ENCODE peak calls at places on chromosome X, in nine cellular contexts. One of them, this sample, is unnamed.
A peak's percentile ranks its signal among the peaks of the same experiment; 100 is the strongest.

GRCh38 chrX:131213400-131213799 is 75.7 kb downstream of the IGSF1 start:
- DNase-seq in H1: no peak
- DNase-seq in osteoblast: no peak
- DNase-seq in hepatocyte: no peak
- DNase-seq in spleen: no peak
- DNase-seq in fibroblast of villous mesenchyme: no peak
- DNase-seq in testis: no peak
- DNase-seq in H9: peak; percentile 28
- DNase-seq in GM10248: no peak
- DNase-seq in this sample: no peak

GRCh38 chrX:29872831-29873230 is 342.5 kb upstream of the MAGEB2 start:
- DNase-seq in H1: no peak
- DNase-seq in osteoblast: no peak
- DNase-seq in hepatocyte: no peak
- DNase-seq in spleen: no peak
- DNase-seq in fibroblast of villous mesenchyme: no peak
- DNase-seq in testis: no peak
- DNase-seq in H9: no peak
- DNase-seq in GM10248: no peak
- DNase-seq in this sample: no peak

GRCh38 chrX:24493740-24494543 is 28.9 kb downstream of the PDK3 start:
- DNase-seq in H1: no peak
- DNase-seq in osteoblast: no peak
- DNase-seq in hepatocyte: peak; percentile 36
- DNase-seq in spleen: no peak
- DNase-seq in fibroblast of villous mesenchyme: no peak
- DNase-seq in testis: no peak
- DNase-seq in H9: peak; percentile 70
- DNase-seq in GM10248: no peak
- DNase-seq in this sample: no peak

GRCh38 chrX:49186125-49187027 is at the start of gene PRICKLE3:
- DNase-seq in H1: peak; percentile 84
- DNase-seq in osteoblast: no peak
- DNase-seq in hepatocyte: peak; percentile 84
- DNase-seq in spleen: peak; percentile 96
- DNase-seq in fibroblast of villous mesenchyme: peak; percentile 70
- DNase-seq in testis: peak; percentile 82
- DNase-seq in H9: peak; percentile 84
- DNase-seq in GM10248: peak; percentile 82
- DNase-seq in this sample: peak; percentile 72

GRCh38 chrX:2145672-2146412 is 354.9 kb downstream of the DHRSX start:
- DNase-seq in H1: no peak
- DNase-seq in osteoblast: no peak
- DNase-seq in hepatocyte: no peak
- DNase-seq in spleen: no peak
- DNase-seq in fibroblast of villous mesenchyme: no peak
- DNase-seq in testis: no peak
- DNase-seq in H9: no peak
- DNase-seq in GM10248: no peak
- DNase-seq in this sample: no peak

GRCh38 chrX:85223359-85223758 is 20.2 kb downstream of the SATL1 start:
- DNase-seq in H1: no peak
- DNase-seq in osteoblast: no peak
- DNase-seq in hepatocyte: no peak
- DNase-seq in spleen: no peak
- DNase-seq in fibroblast of villous mesenchyme: no peak
- DNase-seq in testis: no peak
- DNase-seq in H9: no peak
- DNase-seq in GM10248: no peak
- DNase-seq in this sample: no peak

GRCh38 chrX:111101580-111101979 is 5.6 kb downstream of the PAK3 start:
- DNase-seq in H1: no peak
- DNase-seq in osteoblast: no peak
- DNase-seq in hepatocyte: no peak
- DNase-seq in spleen: no peak
- DNase-seq in fibroblast of villous mesenchyme: no peak
- DNase-seq in testis: no peak
- DNase-seq in H9: no peak
- DNase-seq in GM10248: no peak
- DNase-seq in this sample: no peak

GRCh38 chrX:118632862-118633261 is 94.5 kb upstream of the IL13RA1 start:
- DNase-seq in H1: no peak
- DNase-seq in osteoblast: no peak
- DNase-seq in hepatocyte: no peak
- DNase-seq in spleen: no peak
- DNase-seq in fibroblast of villous mesenchyme: no peak
- DNase-seq in testis: no peak
- DNase-seq in H9: no peak
- DNase-seq in GM10248: peak; percentile 35
- DNase-seq in this sample: no peak

GRCh38 chrX:7586126-7586525 is 256.8 kb upstream of the VCX start:
- DNase-seq in H1: no peak
- DNase-seq in osteoblast: peak; percentile 43
- DNase-seq in hepatocyte: peak; percentile 27
- DNase-seq in spleen: no peak
- DNase-seq in fibroblast of villous mesenchyme: peak; percentile 35
- DNase-seq in testis: no peak
- DNase-seq in H9: no peak
- DNase-seq in GM10248: peak; percentile 17
- DNase-seq in this sample: no peak

GRCh38 chrX:42996861-42997260 is 218.9 kb upstream of the PPP1R2C start:
- DNase-seq in H1: no peak
- DNase-seq in osteoblast: no peak
- DNase-seq in hepatocyte: no peak
- DNase-seq in spleen: no peak
- DNase-seq in fibroblast of villous mesenchyme: no peak
- DNase-seq in testis: no peak
- DNase-seq in H9: no peak
- DNase-seq in GM10248: no peak
- DNase-seq in this sample: no peak

GRCh38 chrX:31499120-31499519 is 427.3 kb upstream of the FTHL17 start:
- DNase-seq in H1: no peak
- DNase-seq in osteoblast: no peak
- DNase-seq in hepatocyte: no peak
- DNase-seq in spleen: no peak
- DNase-seq in fibroblast of villous mesenchyme: peak; percentile 39
- DNase-seq in testis: no peak
- DNase-seq in H9: no peak
- DNase-seq in GM10248: no peak
- DNase-seq in this sample: no peak

GRCh38 chrX:154815274-154815818 is 10.1 kb upstream of the MPP1 start:
- DNase-seq in H1: no peak
- DNase-seq in osteoblast: peak; percentile 71
- DNase-seq in hepatocyte: no peak
- DNase-seq in spleen: no peak
- DNase-seq in fibroblast of villous mesenchyme: peak; percentile 66
- DNase-seq in testis: no peak
- DNase-seq in H9: no peak
- DNase-seq in GM10248: no peak
- DNase-seq in this sample: no peak

GRCh38 chrX:18873189-18873791 is 110.6 kb downstream of the PHKA2 start:
- DNase-seq in H1: no peak
- DNase-seq in osteoblast: peak; percentile 92
- DNase-seq in hepatocyte: no peak
- DNase-seq in spleen: peak; percentile 68
- DNase-seq in fibroblast of villous mesenchyme: peak; percentile 45
- DNase-seq in testis: no peak
- DNase-seq in H9: no peak
- DNase-seq in GM10248: no peak
- DNase-seq in this sample: no peak

GRCh38 chrX:1265061-1265460 is 3.6 kb upstream of the CSF2RA start:
- DNase-seq in H1: no peak
- DNase-seq in osteoblast: no peak
- DNase-seq in hepatocyte: no peak
- DNase-seq in spleen: peak; percentile 12
- DNase-seq in fibroblast of villous mesenchyme: no peak
- DNase-seq in testis: no peak
- DNase-seq in H9: no peak
- DNase-seq in GM10248: no peak
- DNase-seq in this sample: no peak

GRCh38 chrX:115592997-115593734 is 32.2 kb downstream of the PLS3 start:
- DNase-seq in H1: no peak
- DNase-seq in osteoblast: no peak
- DNase-seq in hepatocyte: peak; percentile 24
- DNase-seq in spleen: no peak
- DNase-seq in fibroblast of villous mesenchyme: no peak
- DNase-seq in testis: peak; percentile 52
- DNase-seq in H9: no peak
- DNase-seq in GM10248: no peak
- DNase-seq in this sample: no peak

GRCh38 chrX:54043084-54043483 is 1.2 kb downstream of the PHF8 start:
- DNase-seq in H1: no peak
- DNase-seq in osteoblast: no peak
- DNase-seq in hepatocyte: no peak
- DNase-seq in spleen: no peak
- DNase-seq in fibroblast of villous mesenchyme: no peak
- DNase-seq in testis: no peak
- DNase-seq in H9: no peak
- DNase-seq in GM10248: peak; percentile 10
- DNase-seq in this sample: no peak

GRCh38 chrX:28659269-28659668 is 72.0 kb downstream of the IL1RAPL1 start:
- DNase-seq in H1: peak; percentile 58
- DNase-seq in osteoblast: no peak
- DNase-seq in hepatocyte: no peak
- DNase-seq in spleen: no peak
- DNase-seq in fibroblast of villous mesenchyme: no peak
- DNase-seq in testis: peak; percentile 28
- DNase-seq in H9: peak; percentile 39
- DNase-seq in GM10248: no peak
- DNase-seq in this sample: no peak
- TF ChIP-seq CTCF in H1: peak; percentile 39
- TF ChIP-seq CTCF in osteoblast: no peak
- TF ChIP-seq CTCF in hepatocyte: peak; percentile 5
- TF ChIP-seq CTCF in spleen: no peak
- TF ChIP-seq CTCF in fibroblast of villous mesenchyme: no peak
- TF ChIP-seq CTCF in testis: peak; percentile 11
- TF ChIP-seq CTCF in H9: peak; percentile 79
- TF ChIP-seq CTCF in GM10248: no peak
- TF ChIP-seq CTCF in this sample: peak; percentile 32

DNA sequence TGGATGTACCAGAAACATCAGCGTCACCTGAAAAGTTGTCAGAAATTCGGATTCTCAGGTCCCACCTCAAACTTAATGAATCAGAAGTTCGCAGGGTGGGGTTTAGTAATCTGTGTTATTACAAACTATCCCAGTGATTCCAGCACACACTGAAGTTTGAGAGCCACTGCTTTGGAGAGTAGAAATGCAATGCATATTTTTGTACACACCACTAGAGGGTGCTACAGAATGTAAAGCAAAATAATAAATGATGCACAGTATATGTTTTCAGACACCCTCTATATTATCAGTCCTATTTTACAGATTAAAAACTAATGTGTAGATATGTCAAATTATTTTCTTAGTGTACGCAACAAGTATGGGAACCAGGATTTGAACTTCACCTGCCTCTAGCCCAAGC is 2.5 kb upstream of the MORF4L2 start:
- DNase-seq in H1: no peak
- DNase-seq in osteoblast: no peak
- DNase-seq in hepatocyte: peak; percentile 78
- DNase-seq in spleen: no peak
- DNase-seq in fibroblast of villous mesenchyme: peak; percentile 33
- DNase-seq in testis: no peak
- DNase-seq in H9: no peak
- DNase-seq in GM10248: peak; percentile 24
- DNase-seq in this sample: no peak
- TF ChIP-seq CTCF in H1: peak; percentile 26
- TF ChIP-seq CTCF in osteoblast: peak; percentile 70
- TF ChIP-seq CTCF in hepatocyte: peak; percentile 78
- TF ChIP-seq CTCF in spleen: peak; percentile 69
- TF ChIP-seq CTCF in fibroblast of villous mesenchyme: peak; percentile 57
- TF ChIP-seq CTCF in testis: peak; percentile 59
- TF ChIP-seq CTCF in H9: peak; percentile 83
- TF ChIP-seq CTCF in GM10248: peak; percentile 54
- TF ChIP-seq CTCF in this sample: peak; percentile 53

DNA sequence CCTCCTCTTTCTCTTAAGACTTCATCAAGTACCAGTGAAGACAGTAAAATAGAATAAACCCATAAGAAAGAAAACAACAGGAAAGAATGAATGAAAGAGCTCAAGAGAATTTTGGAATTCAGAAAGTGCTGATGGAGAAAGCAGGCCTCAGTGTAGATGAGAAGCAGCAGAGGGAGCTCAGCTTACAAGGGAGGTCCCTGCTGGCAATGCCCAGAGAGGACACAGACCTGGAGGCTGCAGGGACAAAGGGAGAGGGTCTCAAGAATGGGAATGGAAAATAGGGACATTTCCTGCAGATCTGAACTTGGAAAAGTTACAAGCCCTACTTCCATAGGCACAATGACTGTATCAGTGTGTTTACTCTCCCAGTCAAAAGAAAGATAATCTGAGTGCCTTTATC is 64.5 kb upstream of the MAGEA10 start:
- DNase-seq in H1: no peak
- DNase-seq in osteoblast: no peak
- DNase-seq in hepatocyte: no peak
- DNase-seq in spleen: no peak
- DNase-seq in fibroblast of villous mesenchyme: no peak
- DNase-seq in testis: no peak
- DNase-seq in H9: no peak
- DNase-seq in GM10248: no peak
- DNase-seq in this sample: no peak
- TF ChIP-seq CTCF in H1: peak; percentile 12
- TF ChIP-seq CTCF in osteoblast: no peak
- TF ChIP-seq CTCF in hepatocyte: no peak
- TF ChIP-seq CTCF in spleen: no peak
- TF ChIP-seq CTCF in fibroblast of villous mesenchyme: no peak
- TF ChIP-seq CTCF in testis: no peak
- TF ChIP-seq CTCF in H9: no peak
- TF ChIP-seq CTCF in GM10248: no peak
- TF ChIP-seq CTCF in this sample: no peak

GRCh38 chrX:10329984-10330383 is 173.2 kb downstream of the CLCN4 start:
- DNase-seq in H1: no peak
- DNase-seq in osteoblast: peak; percentile 22
- DNase-seq in hepatocyte: no peak
- DNase-seq in spleen: no peak
- DNase-seq in fibroblast of villous mesenchyme: no peak
- DNase-seq in testis: no peak
- DNase-seq in H9: no peak
- DNase-seq in GM10248: no peak
- DNase-seq in this sample: no peak

GRCh38 chrX:10327651-10328050 is 170.9 kb downstream of the CLCN4 start:
- DNase-seq in H1: peak; percentile 43
- DNase-seq in osteoblast: peak; percentile 71
- DNase-seq in hepatocyte: no peak
- DNase-seq in spleen: no peak
- DNase-seq in fibroblast of villous mesenchyme: no peak
- DNase-seq in testis: no peak
- DNase-seq in H9: peak; percentile 51
- DNase-seq in GM10248: no peak
- DNase-seq in this sample: no peak

GRCh38 chrX:10325606-10326005 is 168.8 kb downstream of the CLCN4 start:
- DNase-seq in H1: no peak
- DNase-seq in osteoblast: no peak
- DNase-seq in hepatocyte: no peak
- DNase-seq in spleen: no peak
- DNase-seq in fibroblast of villous mesenchyme: peak; percentile 40
- DNase-seq in testis: no peak
- DNase-seq in H9: no peak
- DNase-seq in GM10248: no peak
- DNase-seq in this sample: no peak

DNA sequence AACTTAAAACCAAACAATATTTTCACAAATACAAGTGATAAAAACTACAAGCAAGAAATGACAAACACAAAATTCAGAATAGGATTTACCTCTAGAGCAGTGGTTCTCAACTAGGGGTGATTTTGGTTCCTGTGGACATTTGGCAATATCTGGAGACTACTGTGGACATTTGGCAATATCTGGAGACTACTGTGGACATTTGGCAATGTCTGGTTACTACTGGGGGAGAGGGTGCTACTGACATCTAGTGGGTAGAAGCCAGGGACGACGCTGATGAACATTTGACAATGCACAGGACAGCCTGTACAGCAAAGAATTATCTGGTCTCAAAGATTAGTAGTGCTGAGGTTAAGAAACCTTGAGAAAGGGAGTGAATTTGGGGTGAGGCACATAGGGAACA is 169.8 kb downstream of the CLCN4 start:
- DNase-seq in H1: no peak
- DNase-seq in osteoblast: no peak
- DNase-seq in hepatocyte: no peak
- DNase-seq in spleen: no peak
- DNase-seq in fibroblast of villous mesenchyme: peak; percentile 55
- DNase-seq in testis: peak; percentile 57
- DNase-seq in H9: no peak
- DNase-seq in GM10248: no peak
- DNase-seq in this sample: no peak
- TF ChIP-seq CTCF in H1: peak; percentile 11
- TF ChIP-seq CTCF in osteoblast: peak; percentile 46
- TF ChIP-seq CTCF in hepatocyte: peak; percentile 9
- TF ChIP-seq CTCF in spleen: no peak
- TF ChIP-seq CTCF in fibroblast of villous mesenchyme: peak; percentile 54
- TF ChIP-seq CTCF in testis: peak; percentile 19
- TF ChIP-seq CTCF in H9: peak; percentile 23
- TF ChIP-seq CTCF in GM10248: peak; percentile 12
- TF ChIP-seq CTCF in this sample: no peak